ENCODE peak calls at places on chromosomes 16 and 17, in six cellular contexts. X is right lobe of liver, N is psoas muscle, I is mammary epithelial cell, V is BJ, D is left ventricle myocardium inferior. W is an unnamed sample.

GRCh38 chr16:87701066-87701425 is 64.7 kb downstream of the KLHDC4 start:
- DNase-seq in X (no peak), N (no peak), I (no peak), V (no peak), D (no peak), W (no peak)

GRCh38 chr17:31595666-31596381 is 204.3 kb downstream of the RAB11FIP4 start:
- DNase-seq in X (peak; percentile 36), N (no peak), I (no peak), V (no peak), D (no peak), W (no peak)

GRCh38 chr17:50621562-50621961 is 13.1 kb upstream of the ABCC3 start:
- DNase-seq in X (no peak), N (no peak), I (no peak), V (no peak), D (no peak), W (no peak)

GRCh38 chr17:10077561-10078299 is 120.7 kb downstream of the GAS7 start:
- DNase-seq in X (no peak), N (no peak), I (no peak), V (no peak), D (no peak), W (no peak)

GRCh38 chr17:68561319-68561718 is 39.8 kb downstream of the FAM20A start:
- DNase-seq in X (no peak), N (no peak), I (no peak), V (no peak), D (no peak), W (no peak)

GRCh38 chr16:56389554-56389953 is 35.8 kb downstream of the AMFR start:
- DNase-seq in X (no peak), N (no peak), I (peak; percentile 75), V (peak; percentile 87), D (no peak), W (no peak)

GRCh38 chr17:42775534-42776098 is 2.4 kb downstream of the VPS25 start:
- DNase-seq in X (no peak), N (no peak), I (no peak), V (no peak), D (no peak), W (no peak)

GRCh38 chr17:42252528-42253172 is 23.5 kb downstream of the STAT5B start:
- DNase-seq in X (no peak), N (no peak), I (peak; percentile 52), V (no peak), D (no peak), W (no peak)

GRCh38 chr16:66649167-66649566 is 44.7 kb downstream of the CMTM3 start:
- DNase-seq in X (no peak), N (no peak), I (no peak), V (no peak), D (no peak), W (no peak)

GRCh38 chr17:82964851-82965341 is 114.5 kb upstream of the METRNL start:
- DNase-seq in X (peak; percentile 41), N (no peak), I (no peak), V (no peak), D (no peak), W (no peak)

GRCh38 chr17:18229254-18229653 is 3.8 kb downstream of the LLGL1 start:
- DNase-seq in X (no peak), N (no peak), I (no peak), V (no peak), D (no peak), W (no peak)

GRCh38 chr16:82192665-82193064 is 22.6 kb upstream of the MPHOSPH6 start:
- DNase-seq in X (no peak), N (no peak), I (peak; percentile 82), V (peak; percentile 41), D (no peak), W (no peak)

GRCh38 chr16:11089504-11090124 is 145.2 kb downstream of the CLEC16A start:
- DNase-seq in X (no peak), N (no peak), I (no peak), V (no peak), D (no peak), W (no peak)

GRCh38 chr17:63993368-63993990 is 4.7 kb upstream of the PRR29 start:
- DNase-seq in X (peak; percentile 34), N (no peak), I (no peak), V (no peak), D (peak; percentile 9), W (no peak)

GRCh38 chr17:29617481-29618271 is 5.0 kb downstream of the CORO6 start:
- DNase-seq in X (peak; percentile 88), N (peak; percentile 74), I (peak; percentile 76), V (no peak), D (peak; percentile 81), W (no peak)

GRCh38 chr16:27417047-27417671 is 15.2 kb downstream of the IL21R start:
- DNase-seq in X (no peak), N (no peak), I (no peak), V (no peak), D (no peak), W (no peak)

GRCh38 chr17:1553354-1554266 is 9.0 kb downstream of the PITPNA start:
- DNase-seq in X (peak; percentile 76), N (no peak), I (no peak), V (no peak), D (no peak), W (no peak)

GRCh38 chr16:31393056-31393455 is at the start of gene ITGAD:
- DNase-seq in X (no peak), N (no peak), I (no peak), V (no peak), D (no peak), W (no peak)

GRCh38 chr17:74296548-74296936 is 22.5 kb downstream of the DNAI2 start:
- DNase-seq in X (no peak), N (peak; percentile 50), I (peak; percentile 29), V (no peak), D (peak; percentile 70), W (no peak)
- TF ChIP-seq CTCF in X (peak; percentile 54), N (peak; percentile 55), I (peak; percentile 17), V (peak; percentile 51), D (peak; percentile 79), W (peak; percentile 51)

DNA sequence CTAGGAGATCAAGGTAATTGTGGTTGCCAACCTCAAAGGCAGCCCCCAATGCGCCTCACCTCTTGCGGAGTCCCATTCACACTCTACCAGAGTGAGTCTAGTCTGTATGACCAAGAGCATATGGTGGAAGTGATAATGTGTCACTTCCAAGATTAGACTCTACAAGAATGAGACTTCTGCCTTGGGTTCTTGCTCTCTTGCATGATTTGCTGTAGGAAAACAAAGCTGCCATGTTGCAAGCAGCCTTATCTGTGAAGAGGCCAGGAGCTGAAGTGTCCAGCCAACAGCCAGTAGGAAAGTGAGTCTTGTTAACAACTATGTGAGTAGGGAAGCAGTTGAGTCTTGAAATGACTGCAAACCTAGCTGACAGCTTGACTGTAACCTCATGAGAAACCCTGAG is 3.4 kb downstream of the TERF2 start:
- DNase-seq in X (no peak), N (no peak), I (no peak), V (no peak), D (no peak), W (no peak)
- H3K36me3 ChIP-seq in X (peaks cover 3% of the 10 kb centered on the region), N (peaks cover 72% of the 10 kb centered on the region), I (peaks cover 30% of the 10 kb centered on the region), V (peaks cover 3% of the 10 kb centered on the region), D (peaks cover 68% of the 10 kb centered on the region), W (no peaks in the 10 kb centered on the region)

GRCh38 chr16:89199241-89200123 is 855 bp downstream of the SLC22A31 start:
- DNase-seq in X (no peak), N (no peak), I (no peak), V (no peak), D (no peak), W (no peak)

GRCh38 chr16:89200850-89201466 is 621 bp upstream of the SLC22A31 start:
- DNase-seq in X (no peak), N (no peak), I (no peak), V (no peak), D (no peak), W (no peak)

GRCh38 chr16:89201467-89202377 is 1.4 kb upstream of the SLC22A31 start:
- DNase-seq in X (peak; percentile 63), N (peak; percentile 77), I (peak; percentile 59), V (no peak), D (peak; percentile 51), W (no peak)

GRCh38 chr16:89198417-89199240 is 1.7 kb downstream of the SLC22A31 start:
- DNase-seq in X (no peak), N (no peak), I (no peak), V (no peak), D (no peak), W (no peak)

GRCh38 chr16:89200124-89200849 is at the start of gene SLC22A31:
- DNase-seq in X (no peak), N (no peak), I (no peak), V (no peak), D (no peak), W (no peak)
- TF ChIP-seq CTCF in X (no peak), N (no peak), I (no peak), V (no peak), D (no peak), W (no peak)

GRCh38 chr17:78114831-78115723 is 13.5 kb downstream of the TMC6 start:
- DNase-seq in X (no peak), N (no peak), I (no peak), V (no peak), D (peak; percentile 64), W (no peak)
- H3K36me3 ChIP-seq in X (no peaks in the 10 kb centered on the region), N (no peaks in the 10 kb centered on the region), I (no peaks in the 10 kb centered on the region), V (no peaks in the 10 kb centered on the region), D (peaks cover 11% of the 10 kb centered on the region), W (no peaks in the 10 kb centered on the region)

W was measured in kidney epithelial cell.